ENCODE peak calls at places on chromosomes 4 and X, in eight cellular contexts. J, P, W, M, V, A, Q and C are unnamed samples.

GRCh38 chrX:85004255-85004654 is 578 bp downstream of the APOOL start:
- DNase-seq in J (peak; percentile 8), P (no peak), W (no peak), M (no peak), V (no peak), A (no peak), Q (no peak), C (peak; percentile 6)

GRCh38 chrX:65667503-65668355 is at the start of gene MSN:
- DNase-seq in J (peak; percentile 54), P (peak; percentile 60), W (peak; percentile 68), M (peak; percentile 76), V (peak; percentile 19), A (no peak), Q (peak; percentile 65), C (peak; percentile 52)

GRCh38 chr4:1500231-1500965 is 94.2 kb upstream of the NKX1-1 start:
- DNase-seq in J (no peak), P (no peak), W (no peak), M (no peak), V (no peak), A (no peak), Q (no peak), C (no peak)

GRCh38 chr4:77800483-77801259 is 18.5 kb downstream of the CNOT6L start:
- DNase-seq in J (peak; percentile 44), P (no peak), W (no peak), M (no peak), V (no peak), A (no peak), Q (no peak), C (no peak)

GRCh38 chr4:111562811-111563210 is 582.4 kb upstream of the FAM241A start:
- DNase-seq in J (no peak), P (no peak), W (no peak), M (no peak), V (no peak), A (no peak), Q (no peak), C (no peak)

GRCh38 chr4:73831569-73831968 is 4.9 kb upstream of the CXCL6 start:
- DNase-seq in J (no peak), P (no peak), W (no peak), M (no peak), V (no peak), A (no peak), Q (no peak), C (no peak)

GRCh38 chr4:145231906-145232700 is 51.7 kb upstream of the OTUD4 start:
- DNase-seq in J (peak; percentile 62), P (no peak), W (no peak), M (no peak), V (no peak), A (no peak), Q (no peak), C (no peak)

GRCh38 chrX:154991039-154991438 is 31.5 kb downstream of the F8 start:
- DNase-seq in J (no peak), P (no peak), W (no peak), M (no peak), V (no peak), A (no peak), Q (no peak), C (no peak)

GRCh38 chrX:77431227-77431626 is 16.0 kb upstream of the FGF16 start:
- DNase-seq in J (peak; percentile 38), P (no peak), W (no peak), M (no peak), V (no peak), A (no peak), Q (no peak), C (no peak)

GRCh38 chrX:136525738-136526606 is 6.0 kb upstream of the VGLL1 start:
- DNase-seq in J (peak; percentile 89), P (no peak), W (no peak), M (peak; percentile 74), V (peak; percentile 25), A (no peak), Q (no peak), C (peak; percentile 60)